ENCODE peak calls at places on chromosomes 7 and 10, in seven cellular contexts. O is HFFc6, F is HEK293T, A is T-helper 17 cell, S is fibroblast of lung, I is NCI-H69, X is DND-41. Z is an unnamed sample.

GRCh38 chr10:89217057-89217990 is 10.2 kb upstream of the CH25H start:
- DNase-seq in I (peak; percentile 51), A (peak; percentile 55), O (peak; percentile 50), S (peak; percentile 48), X (peak; percentile 65), F (peak; percentile 23), Z (peak; percentile 61)

GRCh38 chr7:264541-265191 is 25.3 kb upstream of the FOXL3 start:
- DNase-seq in I (no peak), O (no peak), F (no peak), S (no peak), A (no peak), X (no peak), Z (no peak)

GRCh38 chr7:26629696-26630095 is 234.7 kb downstream of the SKAP2 start:
- DNase-seq in I (no peak), O (no peak), F (no peak), S (no peak), A (no peak), X (no peak), Z (no peak)

GRCh38 chr7:69602522-69602921 is 4.2 kb downstream of the AUTS2 start:
- DNase-seq in O (no peak), I (no peak), A (no peak), X (no peak), F (no peak), S (no peak), Z (no peak)

GRCh38 chr10:80204193-80204714 is 1.1 kb downstream of the ANXA11 start:
- DNase-seq in I (no peak), X (no peak), F (no peak), S (peak; percentile 23), O (peak; percentile 15), A (no peak), Z (peak; percentile 40)

GRCh38 chr10:83541096-83541495 is 598.2 kb upstream of the GHITM start:
- DNase-seq in I (no peak), X (no peak), A (no peak), O (no peak), F (no peak), S (peak; percentile 64), Z (no peak)

GRCh38 chr7:12674861-12675260 is 12.6 kb upstream of the ARL4A start:
- DNase-seq in X (no peak), F (peak; percentile 36), I (peak; percentile 69), O (no peak), A (peak; percentile 37), S (no peak), Z (peak; percentile 60)

GRCh38 chr7:143429770-143430698 is 13.2 kb upstream of the TAS2R60 start:
- DNase-seq in A (no peak), F (no peak), X (no peak), O (no peak), I (no peak), S (peak; percentile 20), Z (no peak)

GRCh38 chr7:41567350-41568114 is 135.4 kb downstream of the INHBA start:
- DNase-seq in A (no peak), S (peak; percentile 39), X (no peak), O (peak; percentile 23), F (no peak), I (no peak), Z (no peak)

GRCh38 chr10:86295351-86295750 is 71.2 kb downstream of the GRID1 start:
- DNase-seq in X (no peak), F (no peak), O (no peak), S (no peak), A (no peak), I (no peak), Z (peak; percentile 3)

GRCh38 chr10:2866569-2866968 is 200.8 kb upstream of the PFKP start:
- DNase-seq in O (no peak), X (no peak), A (no peak), F (no peak), S (no peak), I (no peak), Z (no peak)

GRCh38 chr7:42414028-42414427 is 177.0 kb upstream of the GLI3 start:
- DNase-seq in I (no peak), S (no peak), O (no peak), A (no peak), X (no peak), F (no peak), Z (no peak)

GRCh38 chr10:97810476-97810875 is 38.7 kb upstream of the SFRP5 start:
- DNase-seq in X (no peak), A (no peak), F (no peak), I (no peak), S (peak; percentile 71), O (peak; percentile 11), Z (no peak)

GRCh38 chr7:54542920-54543539 is 855 bp downstream of the VSTM2A start:
- DNase-seq in O (no peak), I (peak; percentile 80), A (no peak), S (peak; percentile 37), X (no peak), F (no peak), Z (no peak)

GRCh38 chr10:52027055-52027454 is 287.0 kb upstream of the DKK1 start:
- DNase-seq in F (no peak), A (no peak), S (no peak), I (no peak), O (no peak), X (no peak), Z (no peak)

GRCh38 chr10:69318997-69319727 is 40.9 kb downstream of the HK1 start:
- DNase-seq in X (peak; percentile 63), I (peak; percentile 55), O (peak; percentile 72), S (peak; percentile 67), A (peak; percentile 58), F (no peak), Z (peak; percentile 68)

GRCh38 chr10:69446650-69447151 is 4.6 kb upstream of the TSPAN15 start:
- DNase-seq in A (no peak), F (no peak), X (no peak), O (peak; percentile 91), S (peak; percentile 88), I (peak; percentile 26), Z (no peak)

GRCh38 chr7:35839860-35840854 is 39.3 kb downstream of the SEPTIN7 start:
- DNase-seq in S (peak; percentile 70), X (no peak), I (no peak), F (no peak), O (peak; percentile 77), A (no peak), Z (no peak)

GRCh38 chr10:44963772-44964633 is 4.4 kb downstream of the RASSF4 start:
- DNase-seq in A (no peak), O (no peak), S (peak; percentile 34), F (no peak), I (no peak), X (no peak), Z (peak; percentile 76)

GRCh38 chr10:102673961-102674511 is 29.8 kb downstream of the TRIM8 start:
- DNase-seq in F (no peak), S (peak; percentile 81), O (peak; percentile 76), I (peak; percentile 55), A (peak; percentile 53), X (peak; percentile 93), Z (peak; percentile 46)

GRCh38 chr10:71727429-71728217 is 8.0 kb upstream of the C10orf105 start:
- DNase-seq in F (no peak), I (peak; percentile 75), X (peak; percentile 78), S (no peak), O (no peak), A (peak; percentile 47), Z (peak; percentile 36)

GRCh38 chr10:119341236-119342016 is 134.1 kb downstream of the GRK5 start:
- DNase-seq in A (no peak), S (peak; percentile 75), I (peak; percentile 9), F (no peak), O (peak; percentile 39), X (peak; percentile 32), Z (no peak)

GRCh38 chr10:132484922-132485321 is 52.7 kb upstream of the INPP5A start:
- DNase-seq in X (no peak), F (no peak), I (no peak), O (no peak), S (no peak), A (no peak), Z (no peak)

GRCh38 chr7:115183431-115184057 is 261.6 kb downstream of the MDFIC start:
- DNase-seq in X (peak; percentile 33), O (peak; percentile 19), A (no peak), I (no peak), S (peak; percentile 74), F (no peak), Z (no peak)

GRCh38 chr7:95478139-95479037 is 7.4 kb upstream of the ASB4 start:
- DNase-seq in I (peak; percentile 88), O (peak; percentile 7), F (no peak), S (peak; percentile 79), X (no peak), A (no peak), Z (no peak)

GRCh38 chr10:126001579-126001978 is 105.2 kb downstream of the FANK1 start:
- DNase-seq in O (no peak), F (no peak), X (no peak), S (peak; percentile 29), A (no peak), I (no peak), Z (no peak)

GRCh38 chr7:142880886-142881505 is 4.5 kb downstream of the TRPV6 start:
- DNase-seq in F (peak; percentile 68), I (peak; percentile 22), A (peak; percentile 32), X (peak; percentile 60), O (peak; percentile 6), S (peak; percentile 11), Z (peak; percentile 23)

GRCh38 chr10:132938472-132939329 is 3.7 kb downstream of the CFAP46 start:
- DNase-seq in I (no peak), O (no peak), F (peak; percentile 78), A (no peak), S (no peak), X (peak; percentile 14), Z (peak; percentile 63)

GRCh38 chr7:19982841-19983835 is 209.7 kb upstream of the TMEM196 start:
- DNase-seq in X (peak; percentile 6), I (peak; percentile 67), S (peak; percentile 77), F (no peak), A (no peak), O (peak; percentile 15), Z (peak; percentile 27)

GRCh38 chr7:2913760-2914387 is 69.8 kb upstream of the GNA12 start:
- DNase-seq in F (no peak), S (no peak), A (no peak), I (no peak), O (no peak), X (no peak), Z (no peak)

GRCh38 chr10:70728328-70728727 is 56.0 kb downstream of the ADAMTS14 start:
- DNase-seq in O (no peak), A (no peak), S (no peak), X (no peak), F (no peak), I (no peak), Z (no peak)

GRCh38 chr7:45986355-45987298 is 65.6 kb upstream of the IGFBP3 start:
- DNase-seq in O (no peak), F (no peak), A (no peak), S (no peak), I (no peak), X (no peak), Z (no peak)

GRCh38 chr10:15472008-15472407 is 100.9 kb upstream of the FAM171A1 start:
- DNase-seq in A (no peak), I (no peak), F (no peak), S (no peak), X (no peak), O (no peak), Z (no peak)

GRCh38 chr10:122303271-122304053 is 32.4 kb downstream of the BTBD16 start:
- DNase-seq in F (no peak), O (no peak), S (no peak), X (no peak), I (no peak), A (no peak), Z (no peak)

GRCh38 chr10:56646712-56647111 is 285.7 kb upstream of the ZWINT start:
- DNase-seq in O (no peak), I (no peak), F (no peak), A (no peak), S (no peak), X (no peak), Z (no peak)